ENCODE peak calls at places on chromosomes 13 and 19, in nine cellular contexts. W is choroid plexus epithelial cell; L is left lung; N is endothelial cell; Y is PC-9; T is CD8-positive, alpha-beta T cell; A is mucosa of descending colon; D is right atrium auricular region; R is cardiac muscle cell. Q is an unnamed sample.

GRCh38 chr19:40716031-40716654 is 543 bp downstream of the COQ8B start:
- DNase-seq in W (peak; percentile 87), L (no peak), N (no peak), Y (no peak), T (peak; percentile 77), A (no peak), D (peak; percentile 75), R (no peak), Q (no peak)

GRCh38 chr19:38543807-38544568 is 73.8 kb downstream of the MAP4K1 start:
- DNase-seq in W (peak; percentile 89), L (peak; percentile 51), N (no peak), Y (peak; percentile 60), T (no peak), A (peak; percentile 68), D (peak; percentile 78), R (peak; percentile 62), Q (no peak)

GRCh38 chr19:55166530-55167268 is at the start of gene DNAAF3:
- DNase-seq in W (peak; percentile 99), L (peak; percentile 90), N (peak; percentile 98), Y (peak; percentile 99), T (peak; percentile 70), A (peak; percentile 94), D (peak; percentile 96), R (peak; percentile 98), Q (peak; percentile 94)

GRCh38 chr13:88086577-88086976 is 415.4 kb downstream of the SLITRK5 start:
- DNase-seq in W (no peak), L (no peak), N (no peak), Y (no peak), T (no peak), A (no peak), D (no peak), R (no peak), Q (no peak)

GRCh38 chr13:111115841-111116500 is 861 bp downstream of the ARHGEF7 start:
- DNase-seq in W (peak; percentile 45), L (no peak), N (peak; percentile 30), Y (no peak), T (no peak), A (no peak), D (no peak), R (peak; percentile 48), Q (no peak)

GRCh38 chr19:677201-677600 is 1.0 kb downstream of the FSTL3 start:
- DNase-seq in W (peak; percentile 87), L (no peak), N (no peak), Y (peak; percentile 92), T (no peak), A (peak; percentile 74), D (peak; percentile 92), R (no peak), Q (no peak)

GRCh38 chr13:110376120-110376519 is 69.0 kb downstream of the COL4A2 start:
- DNase-seq in W (peak; percentile 73), L (no peak), N (no peak), Y (no peak), T (no peak), A (no peak), D (no peak), R (peak; percentile 31), Q (no peak)

GRCh38 chr19:2461751-2462634 is 5.2 kb upstream of the LMNB2 start:
- DNase-seq in W (peak; percentile 50), L (peak; percentile 87), N (peak; percentile 65), Y (peak; percentile 60), T (peak; percentile 58), A (peak; percentile 73), D (no peak), R (peak; percentile 48), Q (no peak)

GRCh38 chr13:92187378-92187989 is 789.1 kb downstream of the GPC5 start:
- DNase-seq in W (peak; percentile 73), L (no peak), N (peak; percentile 51), Y (no peak), T (no peak), A (no peak), D (no peak), R (peak; percentile 52), Q (no peak)

GRCh38 chr13:51347099-51347498 is 7.6 kb downstream of the SERPINE3 start:
- DNase-seq in W (no peak), L (no peak), N (no peak), Y (no peak), T (no peak), A (no peak), D (no peak), R (no peak), Q (no peak)

DNA sequence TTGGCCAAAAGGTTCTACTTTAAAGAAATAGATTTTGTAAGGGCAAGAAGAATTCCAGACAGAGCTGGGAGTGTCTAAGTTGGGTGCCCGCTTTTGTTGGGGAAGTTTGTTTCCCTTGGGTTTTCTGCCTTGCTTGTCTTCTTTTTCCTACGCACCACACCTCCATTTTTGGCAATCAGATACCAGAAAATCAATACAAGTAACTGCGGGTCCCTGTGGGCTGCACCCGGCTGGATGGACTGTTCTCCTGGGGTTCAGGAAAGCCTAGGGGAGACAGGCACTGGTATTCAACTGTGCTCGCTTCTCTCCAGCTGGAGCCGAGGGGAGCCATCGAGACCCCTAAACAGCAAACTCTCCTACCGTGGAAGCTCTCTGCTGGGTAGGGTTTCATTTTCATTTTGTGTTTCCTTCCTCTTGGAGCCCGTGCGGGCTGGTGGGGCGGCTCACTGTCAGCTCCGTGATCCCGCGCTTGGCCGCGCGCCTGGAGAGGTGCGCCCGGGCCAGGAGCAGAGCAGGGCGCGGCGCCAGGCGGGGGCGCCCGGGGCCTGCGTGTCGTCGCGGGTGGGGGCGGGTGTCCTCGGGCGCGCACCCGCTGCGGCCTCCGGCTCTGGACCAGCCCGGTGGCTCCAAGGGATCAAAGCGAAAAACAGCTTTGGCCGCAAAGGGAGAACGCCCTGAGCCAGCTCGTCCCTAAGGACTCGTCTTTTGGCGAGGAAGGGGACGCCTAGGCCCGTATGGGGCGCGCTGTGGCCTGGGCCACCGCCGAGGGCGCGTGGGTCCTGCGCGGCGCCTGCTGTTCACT is 347.2 kb downstream of the ZNF536 start:
- DNase-seq in W (peak; percentile 23), L (no peak), N (peak; percentile 32), Y (no peak), T (no peak), A (no peak), D (peak; percentile 64), R (peak; percentile 67), Q (peak; percentile 24)
- TF ChIP-seq CTCF in W (no peak), L (no peak), N (no peak), Y (no peak), T (no peak), A (no peak), D (no peak), R (no peak), Q (peak; percentile 35)

GRCh38 chr13:101455863-101456262 is 3.4 kb downstream of the ITGBL1 start:
- DNase-seq in W (peak; percentile 97), L (no peak), N (no peak), Y (peak; percentile 37), T (no peak), A (no peak), D (no peak), R (no peak), Q (no peak)

GRCh38 chr13:101454767-101455166 is 2.3 kb downstream of the ITGBL1 start:
- DNase-seq in W (peak; percentile 40), L (no peak), N (no peak), Y (peak; percentile 25), T (no peak), A (no peak), D (no peak), R (no peak), Q (no peak)

GRCh38 chr13:101452519-101453485 is at the start of gene ITGBL1:
- DNase-seq in W (peak; percentile 64), L (peak; percentile 65), N (no peak), Y (peak; percentile 23), T (no peak), A (peak; percentile 52), D (no peak), R (no peak), Q (no peak)

GRCh38 chr13:101451641-101452040 is 834 bp upstream of the ITGBL1 start:
- DNase-seq in W (no peak), L (no peak), N (no peak), Y (no peak), T (no peak), A (no peak), D (no peak), R (no peak), Q (no peak)

DNA sequence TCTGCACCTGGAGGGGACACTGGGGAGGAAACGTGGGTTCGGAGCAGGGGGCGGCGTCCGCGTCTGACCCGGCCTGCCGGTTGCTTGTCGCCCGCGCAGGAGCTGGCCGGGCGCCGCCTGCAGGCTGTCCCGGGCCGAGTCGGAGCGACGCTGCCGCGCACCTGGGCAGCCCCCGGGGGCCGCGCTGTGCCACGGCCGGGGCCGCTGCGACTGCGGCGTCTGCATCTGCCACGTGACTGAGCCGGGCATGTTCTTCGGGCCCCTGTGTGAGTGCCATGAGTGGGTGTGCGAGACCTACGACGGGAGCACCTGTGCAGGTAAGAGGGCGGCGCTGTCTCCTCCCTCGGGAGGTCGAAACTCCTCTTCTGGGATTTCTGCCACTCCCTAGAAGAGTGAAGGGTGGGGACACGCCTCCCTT is 1.3 kb downstream of the ITGBL1 start:
- DNase-seq in W (no peak), L (peak; percentile 80), N (peak; percentile 18), Y (peak; percentile 84), T (no peak), A (peak; percentile 39), D (no peak), R (no peak), Q (no peak)
- TF ChIP-seq CTCF in W (peak; percentile 24), L (peak; percentile 15), N (no peak), Y (peak; percentile 22), T (no peak), A (no peak), D (no peak), R (peak; percentile 33), Q (no peak)

GRCh38 chr19:13072206-13072898 is 30.3 kb downstream of the LYL1 start:
- DNase-seq in W (no peak), L (no peak), N (no peak), Y (no peak), T (no peak), A (no peak), D (no peak), R (no peak), Q (no peak)
- TF ChIP-seq CTCF in W (no peak), L (no peak), N (no peak), Y (no peak), T (no peak), A (no peak), D (no peak), R (no peak), Q (no peak)

GRCh38 chr19:17777840-17778620 is 16.9 kb upstream of the B3GNT3 start:
- DNase-seq in W (peak; percentile 68), L (peak; percentile 94), N (peak; percentile 60), Y (peak; percentile 91), T (peak; percentile 23), A (peak; percentile 91), D (no peak), R (peak; percentile 42), Q (no peak)

GRCh38 chr19:17779281-17779930 is 15.5 kb upstream of the B3GNT3 start:
- DNase-seq in W (peak; percentile 65), L (no peak), N (no peak), Y (peak; percentile 67), T (no peak), A (peak; percentile 71), D (no peak), R (no peak), Q (no peak)

GRCh38 chr19:17778621-17779280 is 16.2 kb upstream of the B3GNT3 start:
- DNase-seq in W (no peak), L (peak; percentile 85), N (no peak), Y (peak; percentile 90), T (no peak), A (no peak), D (no peak), R (peak; percentile 24), Q (no peak)

GRCh38 chr19:17784201-17785008 is 10.5 kb upstream of the B3GNT3 start:
- DNase-seq in W (peak; percentile 77), L (no peak), N (peak; percentile 68), Y (peak; percentile 54), T (peak; percentile 78), A (no peak), D (peak; percentile 78), R (peak; percentile 83), Q (peak; percentile 61)

GRCh38 chr19:17780781-17781180 is 14.2 kb upstream of the B3GNT3 start:
- DNase-seq in W (no peak), L (no peak), N (no peak), Y (no peak), T (no peak), A (no peak), D (no peak), R (no peak), Q (no peak)
- TF ChIP-seq CTCF in W (no peak), L (no peak), N (no peak), Y (no peak), T (no peak), A (no peak), D (no peak), R (no peak), Q (no peak)